ENCODE peak calls at places on chromosomes 11 and 22, in five cellular contexts. X, Z, Y, L and A are unnamed samples.

GRCh38 chr11:111922803-111923202 is 4.1 kb downstream of the C11orf52 start:
- DNase-seq in X (no peak), Z (no peak), Y (no peak), L (peak), A (peak)

GRCh38 chr11:30511408-30511807 is 74.7 kb downstream of the MPPED2 start:
- DNase-seq in X (no peak), Z (no peak), Y (no peak), L (no peak), A (no peak)

GRCh38 chr22:24108073-24108472 is 73.2 kb upstream of the SUSD2 start:
- DNase-seq in X (no peak), Z (no peak), Y (no peak), L (no peak), A (no peak)

GRCh38 chr11:119356349-119357031 is 10.0 kb upstream of the MFRP start:
- DNase-seq in X (peak), Z (peak), Y (peak), L (peak), A (peak)

GRCh38 chr11:129414144-129414876 is 38.7 kb downstream of the BARX2 start:
- DNase-seq in X (no peak), Z (no peak), Y (no peak), L (no peak), A (no peak)

GRCh38 chr22:35629406-35630234 is 12.5 kb upstream of the MB start:
- DNase-seq in X (no peak), Z (peak), Y (no peak), L (peak), A (peak)

GRCh38 chr11:110295487-110296225 is 758 bp downstream of the RDX start:
- DNase-seq in X (peak), Z (peak), Y (peak), L (peak), A (peak)

GRCh38 chr22:42648368-42649260 is 578 bp downstream of the CYB5R3 start:
- DNase-seq in X (no peak), Z (peak), Y (peak), L (no peak), A (no peak)

GRCh38 chr11:65718531-65718930 is 2.1 kb downstream of the RNASEH2C start:
- DNase-seq in X (no peak), Z (no peak), Y (no peak), L (no peak), A (no peak)

GRCh38 chr11:35003658-35004057 is 87.2 kb downstream of the PDHX start:
- DNase-seq in X (no peak), Z (no peak), Y (no peak), L (peak), A (no peak)

GRCh38 chr11:82738116-82738515 is 4.5 kb upstream of the FAM181B start:
- DNase-seq in X (no peak), Z (no peak), Y (no peak), L (no peak), A (no peak)

GRCh38 chr11:100546714-100547113 is 140.4 kb upstream of the ARHGAP42 start:
- DNase-seq in X (no peak), Z (no peak), Y (no peak), L (peak), A (no peak)

GRCh38 chr22:40746428-40747220 is 67.3 kb downstream of the MCHR1 start:
- DNase-seq in X (no peak), Z (no peak), Y (no peak), L (no peak), A (no peak)

GRCh38 chr11:75816561-75817239 is 1.7 kb downstream of the UVRAG start:
- DNase-seq in X (no peak), Z (no peak), Y (no peak), L (peak), A (no peak)

GRCh38 chr22:40826984-40827741 is 8.0 kb upstream of the SLC25A17 start:
- DNase-seq in X (no peak), Z (no peak), Y (no peak), L (no peak), A (no peak)

GRCh38 chr11:134034496-134035381 is 34.1 kb upstream of the JAM3 start:
- DNase-seq in X (no peak), Z (no peak), Y (no peak), L (no peak), A (peak)

GRCh38 chr22:20032407-20032991 is 11.6 kb downstream of the TANGO2 start:
- DNase-seq in X (no peak), Z (no peak), Y (no peak), L (no peak), A (no peak)

GRCh38 chr22:42805016-42805997 is 51.8 kb downstream of the ARFGAP3 start:
- DNase-seq in X (no peak), Z (no peak), Y (peak), L (no peak), A (peak)

GRCh38 chr11:8593935-8594909 is at the start of gene STK33:
- DNase-seq in X (peak), Z (peak), Y (peak), L (peak), A (no peak)

GRCh38 chr22:40808018-40808841 is 10.9 kb downstream of the SLC25A17 start:
- DNase-seq in X (no peak), Z (no peak), Y (no peak), L (no peak), A (no peak)

GRCh38 chr11:34413263-34413662 is 25.5 kb upstream of the CAT start:
- DNase-seq in X (no peak), Z (no peak), Y (no peak), L (no peak), A (no peak)

GRCh38 chr11:102478660-102479245 is 26.2 kb upstream of the TMEM123 start:
- DNase-seq in X (no peak), Z (no peak), Y (no peak), L (peak), A (no peak)

GRCh38 chr11:127017482-127017881 is 16.9 kb upstream of the KIRREL3 start:
- DNase-seq in X (peak), Z (no peak), Y (no peak), L (peak), A (no peak)

GRCh38 chr11:69131644-69132300 is 24.0 kb upstream of the SMIM38 start:
- DNase-seq in X (peak), Z (no peak), Y (peak), L (peak), A (peak)

GRCh38 chr11:111836766-111837165 is 34.6 kb downstream of the ALG9 start:
- DNase-seq in X (no peak), Z (no peak), Y (no peak), L (peak), A (no peak)

GRCh38 chr11:12242071-12242672 is 131.8 kb downstream of the MICAL2 start:
- DNase-seq in X (no peak), Z (peak), Y (no peak), L (no peak), A (no peak)

GRCh38 chr11:3338569-3339565 is 40.1 kb downstream of the ZNF195 start:
- DNase-seq in X (no peak), Z (no peak), Y (no peak), L (no peak), A (no peak)

GRCh38 chr11:126431401-126432064 is 76.0 kb downstream of the ST3GAL4 start:
- DNase-seq in X (no peak), Z (no peak), Y (no peak), L (peak), A (no peak)

GRCh38 chr22:36741204-36741793 is 34.6 kb downstream of the IFT27 start:
- DNase-seq in X (no peak), Z (no peak), Y (no peak), L (no peak), A (peak)

GRCh38 chr22:29225422-29226090 is 19.9 kb downstream of the EMID1 start:
- DNase-seq in X (no peak), Z (no peak), Y (no peak), L (no peak), A (no peak)

GRCh38 chr11:62726156-62727006 is 876 bp downstream of the HNRNPUL2 start:
- DNase-seq in X (peak), Z (no peak), Y (no peak), L (no peak), A (peak)

GRCh38 chr11:36619502-36619901 is 21.5 kb upstream of the RAG2 start:
- DNase-seq in X (no peak), Z (no peak), Y (no peak), L (no peak), A (no peak)

GRCh38 chr22:38479096-38479840 is 11.4 kb downstream of the KDELR3 start:
- DNase-seq in X (no peak), Z (no peak), Y (no peak), L (no peak), A (no peak)

GRCh38 chr11:95991545-95991944 is 67.6 kb upstream of the MTMR2 start:
- DNase-seq in X (no peak), Z (no peak), Y (no peak), L (no peak), A (no peak)

GRCh38 chr22:30611197-30611596 is 4.2 kb downstream of the TCN2 start:
- DNase-seq in X (no peak), Z (no peak), Y (no peak), L (no peak), A (no peak)